ENCODE peak calls at places on chromosome 17, in seven cellular contexts. O is cardiac fibroblast; P is stimulated activated CD4-positive, alpha-beta T cell treated with anti-CD3 and anti-CD28 coated beads, Interleukin-2, amount 100 ng/mL, for 48 hours; D is ovary; N is CD8-positive, alpha-beta T cell; Y is mesendoderm; V is NCI-H748 treated with DMSO at 0.1 percent for 48 hours. G is an unnamed sample.

GRCh38 chr17:40588557-40588956 is 23.3 kb upstream of the CCR7 start:
- DNase-seq in V (no peak), Y (no peak), N (no peak), P (no peak), O (no peak), D (no peak), G (peak)

GRCh38 chr17:65503557-65503956 is 57.9 kb downstream of the AXIN2 start:
- DNase-seq in V (no peak), D (no peak), Y (no peak), P (no peak), O (no peak), N (no peak), G (peak)

GRCh38 chr17:67200727-67201301 is 44.2 kb downstream of the HELZ start:
- DNase-seq in O (no peak), V (no peak), N (no peak), P (no peak), Y (peak), D (no peak), G (no peak)

GRCh38 chr17:77886387-77886728 is 72.1 kb upstream of the TNRC6C start:
- DNase-seq in D (no peak), N (no peak), V (no peak), O (no peak), P (no peak), Y (no peak), G (no peak)

GRCh38 chr17:71959129-71959528 is 161.7 kb upstream of the SOX9 start:
- DNase-seq in Y (no peak), O (peak), D (no peak), V (no peak), N (no peak), P (no peak), G (no peak)

GRCh38 chr17:57305918-57306317 is 49.6 kb downstream of the MSI2 start:
- DNase-seq in V (no peak), P (no peak), D (no peak), N (no peak), O (no peak), Y (no peak), G (no peak)

GRCh38 chr17:75504347-75505151 is 10.8 kb downstream of the CASKIN2 start:
- DNase-seq in P (no peak), O (no peak), V (no peak), N (peak), D (no peak), Y (peak), G (peak)

GRCh38 chr17:47738178-47738577 is 5.1 kb downstream of the TBX21 start:
- DNase-seq in O (no peak), V (no peak), D (no peak), Y (no peak), N (no peak), P (no peak), G (no peak)